ENCODE peak calls at places on chromosomes 1 and 21, in ten cellular contexts. H is heart left ventricle; C is Right ventricle myocardium superior; W is nucleus accumbens; R is ACHN; V is CD4-positive, alpha-beta memory T cell; T is fibroblast of the conjunctiva; B is GM12892; S is astrocyte of the spinal cord; A is Calu3. X is an unnamed sample.

GRCh38 chr1:210250998-210251679 is 18.5 kb downstream of the SERTAD4 start:
- DNase-seq in H (peak), C (peak), W (peak), R (peak), V (no peak), T (no peak), B (no peak), S (peak), A (peak), X (peak)

GRCh38 chr1:114328505-114328904 is 174.8 kb upstream of the SYT6 start:
- DNase-seq in H (no peak), C (no peak), W (no peak), R (no peak), V (no peak), T (no peak), B (no peak), S (no peak), A (no peak), X (no peak)

GRCh38 chr1:57949168-57949567 is 525.3 kb upstream of the DAB1 start:
- DNase-seq in H (no peak), C (no peak), W (no peak), R (no peak), V (no peak), T (no peak), B (no peak), S (no peak), A (no peak), X (no peak)

GRCh38 chr1:8651962-8652361 is 165.5 kb downstream of the RERE start:
- DNase-seq in H (no peak), C (no peak), W (no peak), R (no peak), V (no peak), T (no peak), B (no peak), S (no peak), A (no peak), X (no peak)

GRCh38 chr1:240152611-240153297 is 61.1 kb downstream of the FMN2 start:
- DNase-seq in H (no peak), C (no peak), W (no peak), R (no peak), V (no peak), T (no peak), B (no peak), S (no peak), A (no peak), X (no peak)

GRCh38 chr1:70863256-70863655 is 184.4 kb downstream of the PTGER3 start:
- DNase-seq in H (no peak), C (no peak), W (no peak), R (no peak), V (no peak), T (no peak), B (no peak), S (no peak), A (no peak), X (no peak)

GRCh38 chr1:165501351-165501974 is 42.3 kb upstream of the LRRC52 start:
- DNase-seq in H (no peak), C (no peak), W (no peak), R (no peak), V (no peak), T (no peak), B (no peak), S (no peak), A (no peak), X (no peak)

GRCh38 chr1:16630661-16631247 is 17.4 kb upstream of the NBPF1 start:
- DNase-seq in H (peak), C (peak), W (no peak), R (no peak), V (no peak), T (no peak), B (no peak), S (no peak), A (no peak), X (no peak)

GRCh38 chr1:20462397-20462796 is 23.6 kb downstream of the CAMK2N1 start:
- DNase-seq in H (no peak), C (no peak), W (peak), R (no peak), V (no peak), T (no peak), B (no peak), S (no peak), A (no peak), X (no peak)

GRCh38 chr1:47436979-47437517 is 796 bp upstream of the FOXD2 start:
- DNase-seq in H (no peak), C (peak), W (no peak), R (peak), V (no peak), T (no peak), B (no peak), S (peak), A (peak), X (peak)

GRCh38 chr1:166969074-166969677 is 6.2 kb downstream of the ILDR2 start:
- DNase-seq in H (no peak), C (no peak), W (no peak), R (no peak), V (no peak), T (no peak), B (no peak), S (no peak), A (no peak), X (no peak)

GRCh38 chr1:38270241-38270871 is 223.8 kb upstream of the POU3F1 start:
- DNase-seq in H (no peak), C (no peak), W (no peak), R (no peak), V (no peak), T (no peak), B (no peak), S (no peak), A (no peak), X (no peak)

GRCh38 chr1:231724876-231725647 is 98.5 kb downstream of the DISC1 start:
- DNase-seq in H (peak), C (no peak), W (no peak), R (peak), V (no peak), T (peak), B (peak), S (peak), A (peak), X (no peak)

GRCh38 chr21:29130234-29130993 is at the start of gene MAP3K7CL:
- DNase-seq in H (peak), C (peak), W (no peak), R (peak), V (no peak), T (peak), B (no peak), S (peak), A (no peak), X (peak)

GRCh38 chr1:204070895-204071294 is 2.0 kb upstream of the SOX13 start:
- DNase-seq in H (no peak), C (no peak), W (no peak), R (no peak), V (no peak), T (no peak), B (no peak), S (no peak), A (no peak), X (no peak)

GRCh38 chr1:167825419-167826079 is 88.4 kb downstream of the ADCY10 start:
- DNase-seq in H (no peak), C (no peak), W (no peak), R (no peak), V (no peak), T (no peak), B (no peak), S (no peak), A (no peak), X (no peak)

GRCh38 chr1:78728359-78728758 is 78.7 kb downstream of the IFI44 start:
- DNase-seq in H (no peak), C (no peak), W (no peak), R (no peak), V (no peak), T (no peak), B (no peak), S (no peak), A (no peak), X (no peak)

GRCh38 chr1:229848762-229849677 is 218.0 kb upstream of the GALNT2 start:
- DNase-seq in H (no peak), C (no peak), W (no peak), R (peak), V (no peak), T (no peak), B (no peak), S (no peak), A (peak), X (peak)

GRCh38 chr1:53057134-53057533 is 4.9 kb upstream of the PODN start:
- DNase-seq in H (no peak), C (no peak), W (no peak), R (no peak), V (no peak), T (no peak), B (no peak), S (no peak), A (no peak), X (no peak)

GRCh38 chr1:2115008-2115921 is 65.1 kb downstream of the PRKCZ start:
- DNase-seq in H (peak), C (peak), W (no peak), R (no peak), V (no peak), T (no peak), B (no peak), S (no peak), A (no peak), X (no peak)

GRCh38 chr1:36392836-36393235 is 4.9 kb downstream of the LSM10 start:
- DNase-seq in H (peak), C (peak), W (no peak), R (no peak), V (no peak), T (no peak), B (no peak), S (no peak), A (no peak), X (no peak)

GRCh38 chr21:42547001-42547905 is 33.6 kb downstream of the SLC37A1 start:
- DNase-seq in H (peak), C (peak), W (no peak), R (no peak), V (no peak), T (no peak), B (no peak), S (no peak), A (no peak), X (no peak)

GRCh38 chr1:9448132-9449105 is 90.8 kb upstream of the SLC25A33 start:
- DNase-seq in H (no peak), C (no peak), W (no peak), R (no peak), V (no peak), T (no peak), B (no peak), S (peak), A (no peak), X (no peak)

GRCh38 chr21:44973598-44973997 is 33.8 kb downstream of the SLX9 start:
- DNase-seq in H (no peak), C (no peak), W (no peak), R (no peak), V (no peak), T (no peak), B (no peak), S (no peak), A (no peak), X (no peak)

GRCh38 chr1:74197255-74197654 is 721 bp downstream of the LRRIQ3 start:
- DNase-seq in H (no peak), C (no peak), W (no peak), R (no peak), V (peak), T (no peak), B (no peak), S (no peak), A (no peak), X (no peak)

GRCh38 chr1:100394286-100394685 is 42.0 kb downstream of the CDC14A start:
- DNase-seq in H (no peak), C (peak), W (no peak), R (no peak), V (no peak), T (no peak), B (no peak), S (no peak), A (no peak), X (no peak)

GRCh38 chr1:239112536-239112935 is 273.8 kb upstream of the CHRM3 start:
- DNase-seq in H (no peak), C (no peak), W (no peak), R (no peak), V (no peak), T (no peak), B (no peak), S (no peak), A (no peak), X (no peak)

GRCh38 chr1:212293579-212293978 is 8.4 kb downstream of the PPP2R5A start:
- DNase-seq in H (no peak), C (no peak), W (no peak), R (peak), V (no peak), T (no peak), B (no peak), S (no peak), A (no peak), X (no peak)

GRCh38 chr1:62336638-62337534 is 17.7 kb upstream of the KANK4 start:
- DNase-seq in H (peak), C (no peak), W (no peak), R (no peak), V (no peak), T (no peak), B (no peak), S (no peak), A (no peak), X (no peak)

GRCh38 chr1:85481688-85482087 is 16.7 kb upstream of the DDAH1 start:
- DNase-seq in H (no peak), C (no peak), W (no peak), R (no peak), V (no peak), T (no peak), B (no peak), S (no peak), A (no peak), X (no peak)

GRCh38 chr1:220213381-220213983 is 58.8 kb downstream of the RAB3GAP2 start:
- DNase-seq in H (no peak), C (no peak), W (no peak), R (no peak), V (no peak), T (no peak), B (no peak), S (no peak), A (no peak), X (no peak)

GRCh38 chr1:185170291-185170848 is 13.4 kb downstream of the SWT1 start:
- DNase-seq in H (no peak), C (no peak), W (peak), R (peak), V (peak), T (peak), B (peak), S (peak), A (peak), X (peak)

GRCh38 chr1:50251592-50252165 is 143.0 kb downstream of the ELAVL4 start:
- DNase-seq in H (no peak), C (no peak), W (peak), R (no peak), V (no peak), T (no peak), B (no peak), S (no peak), A (no peak), X (no peak)

GRCh38 chr1:206456577-206457375 is 13.5 kb upstream of the IKBKE start:
- DNase-seq in H (peak), C (no peak), W (no peak), R (no peak), V (no peak), T (no peak), B (no peak), S (no peak), A (no peak), X (no peak)

GRCh38 chr1:1943834-1944570 is 24.9 kb upstream of the TMEM52 start:
- DNase-seq in H (no peak), C (peak), W (no peak), R (peak), V (peak), T (no peak), B (peak), S (no peak), A (peak), X (peak)

GRCh38 chr1:153774780-153775431 is at the start of gene SLC27A3:
- DNase-seq in H (peak), C (peak), W (peak), R (no peak), V (no peak), T (peak), B (peak), S (peak), A (peak), X (no peak)

GRCh38 chr1:240093120-240093961 is 1.7 kb downstream of the FMN2 start:
- DNase-seq in H (no peak), C (no peak), W (no peak), R (no peak), V (no peak), T (no peak), B (peak), S (peak), A (no peak), X (no peak)

GRCh38 chr1:6554907-6555778 is at the start of gene TAS1R1:
- DNase-seq in H (peak), C (peak), W (no peak), R (no peak), V (no peak), T (peak), B (no peak), S (no peak), A (no peak), X (no peak)